ENCODE peak calls at places on chromosomes 11 and 22, in nine cellular contexts. V is hepatocyte, G is PC-3, M is HCT116, C is neural progenitor cell, L is GM23338, D is MM.1S, E is GM23248, H is SK-N-SH. B is an unnamed sample.

GRCh38 chr11:71979582-71979981 is 19.1 kb upstream of the IL18BP start:
- DNase-seq in V (no peak), G (no peak), M (no peak), C (no peak), L (no peak), D (no peak), E (no peak), H (no peak), B (no peak)

GRCh38 chr11:67409781-67410368 is 5.6 kb upstream of the CARNS1 start:
- DNase-seq in V (no peak), G (peak; percentile 53), M (peak; percentile 33), C (peak; percentile 67), L (peak; percentile 94), D (peak; percentile 25), E (no peak), H (no peak), B (peak; percentile 82)

GRCh38 chr11:22808559-22809197 is 20.9 kb downstream of the SVIP start:
- DNase-seq in V (no peak), G (no peak), M (no peak), C (no peak), L (no peak), D (peak; percentile 22), E (no peak), H (no peak), B (no peak)

GRCh38 chr11:128507936-128508335 is 79.4 kb downstream of the ETS1 start:
- DNase-seq in V (no peak), G (no peak), M (no peak), C (no peak), L (no peak), D (no peak), E (no peak), H (no peak), B (no peak)

GRCh38 chr22:41217553-41218157 is 12.5 kb downstream of the L3MBTL2 start:
- DNase-seq in V (peak; percentile 45), G (no peak), M (no peak), C (peak; percentile 75), L (peak; percentile 59), D (peak; percentile 72), E (peak; percentile 89), H (no peak), B (peak; percentile 48)

GRCh38 chr11:67045314-67045713 is 11.3 kb upstream of the RHOD start:
- DNase-seq in V (no peak), G (peak; percentile 90), M (peak; percentile 64), C (no peak), L (no peak), D (no peak), E (peak; percentile 95), H (no peak), B (no peak)

GRCh38 chr11:6703247-6704063 is 20.3 kb upstream of the MRPL17 start:
- DNase-seq in V (peak; percentile 76), G (peak; percentile 76), M (peak; percentile 24), C (peak; percentile 67), L (peak; percentile 78), D (peak; percentile 29), E (peak; percentile 88), H (peak; percentile 45), B (peak; percentile 42)

GRCh38 chr11:66172146-66172545 is 96.3 kb upstream of the RAB1B start:
- DNase-seq in V (peak; percentile 31), G (no peak), M (peak; percentile 35), C (no peak), L (no peak), D (no peak), E (peak; percentile 82), H (no peak), B (no peak)

GRCh38 chr11:101582242-101583052 is 1.4 kb downstream of the TRPC6 start:
- DNase-seq in V (peak; percentile 8), G (no peak), M (no peak), C (peak; percentile 40), L (peak; percentile 25), D (no peak), E (peak; percentile 29), H (peak; percentile 19), B (no peak)

GRCh38 chr22:28183078-28183870 is 264.2 kb upstream of the PITPNB start:
- DNase-seq in V (no peak), G (no peak), M (no peak), C (no peak), L (no peak), D (no peak), E (peak; percentile 19), H (no peak), B (no peak)

GRCh38 chr11:14148653-14149273 is 186.2 kb downstream of the SPON1 start:
- DNase-seq in V (peak; percentile 68), G (peak; percentile 72), M (peak; percentile 29), C (peak; percentile 30), L (peak; percentile 30), D (peak; percentile 43), E (peak; percentile 67), H (no peak), B (peak; percentile 76)

GRCh38 chr11:71178076-71178475 is 74.3 kb downstream of the SHANK2 start:
- DNase-seq in V (no peak), G (peak; percentile 11), M (no peak), C (no peak), L (no peak), D (no peak), E (no peak), H (no peak), B (no peak)

GRCh38 chr11:2271077-2271326 is 614 bp upstream of the ASCL2 start:
- DNase-seq in V (peak; percentile 39), G (no peak), M (no peak), C (peak; percentile 30), L (peak; percentile 53), D (no peak), E (no peak), H (no peak), B (no peak)

GRCh38 chr11:77883775-77884174 is 62.8 kb downstream of the AAMDC start:
- DNase-seq in V (no peak), G (no peak), M (no peak), C (no peak), L (no peak), D (no peak), E (peak; percentile 31), H (no peak), B (no peak)

DNA sequence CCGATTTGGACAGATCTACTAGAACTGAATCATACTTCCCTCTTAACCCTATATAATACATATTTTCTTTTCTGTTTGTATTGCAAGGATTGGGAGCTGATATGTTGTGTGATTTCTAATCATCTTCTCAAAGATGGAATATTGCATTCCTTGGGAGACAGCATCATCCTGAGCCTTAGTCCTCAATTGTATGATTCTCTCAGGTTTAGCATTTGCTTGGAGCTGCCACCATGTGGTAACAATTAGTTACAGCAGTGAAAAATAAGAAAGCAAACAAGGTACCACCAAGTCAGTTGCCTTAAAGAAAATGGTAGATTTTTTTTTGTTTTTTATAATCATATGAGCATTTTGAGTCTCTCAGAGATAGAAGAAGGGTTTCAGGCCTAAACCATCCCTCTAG is 11.9 kb downstream of the SNX19 start:
- DNase-seq in V (no peak), G (peak; percentile 45), M (no peak), C (peak; percentile 16), L (peak; percentile 39), D (peak; percentile 20), E (peak; percentile 45), H (peak; percentile 14), B (no peak)
- H3K36me3 ChIP-seq in V (peaks cover 4% of the 10 kb centered on the region), G (peaks cover 73% of the 10 kb centered on the region), M (peaks cover 47% of the 10 kb centered on the region), C (no peaks in the 10 kb centered on the region), L (peaks cover 13% of the 10 kb centered on the region), D (peaks cover 11% of the 10 kb centered on the region), E (peaks cover 78% of the 10 kb centered on the region), H (peaks cover 83% of the 10 kb centered on the region), B (peaks cover 85% of the 10 kb centered on the region)

GRCh38 chr11:117572671-117573070 is 224.3 kb downstream of the DSCAML1 start:
- DNase-seq in V (no peak), G (no peak), M (no peak), C (no peak), L (no peak), D (no peak), E (no peak), H (no peak), B (no peak)
- TF ChIP-seq EZH2phosphoT487 in V (no peak), G (no peak), M (no peak), C (no peak), L (no peak), D (no peak), E (no peak), H (no peak), B (no peak)

GRCh38 chr11:18617688-18618340 is 16.3 kb downstream of the SPTY2D1 start:
- DNase-seq in V (no peak), G (no peak), M (no peak), C (no peak), L (no peak), D (peak; percentile 15), E (peak; percentile 17), H (no peak), B (no peak)
- H3K36me3 ChIP-seq in V (peaks cover 3% of the 10 kb centered on the region), G (peaks cover 18% of the 10 kb centered on the region), M (peaks cover 2% of the 10 kb centered on the region), C (no peaks in the 10 kb centered on the region), L (peaks cover 3% of the 10 kb centered on the region), D (peaks cover 6% of the 10 kb centered on the region), E (peaks cover 10% of the 10 kb centered on the region), H (peaks cover 32% of the 10 kb centered on the region), B (peaks cover 40% of the 10 kb centered on the region)

DNA sequence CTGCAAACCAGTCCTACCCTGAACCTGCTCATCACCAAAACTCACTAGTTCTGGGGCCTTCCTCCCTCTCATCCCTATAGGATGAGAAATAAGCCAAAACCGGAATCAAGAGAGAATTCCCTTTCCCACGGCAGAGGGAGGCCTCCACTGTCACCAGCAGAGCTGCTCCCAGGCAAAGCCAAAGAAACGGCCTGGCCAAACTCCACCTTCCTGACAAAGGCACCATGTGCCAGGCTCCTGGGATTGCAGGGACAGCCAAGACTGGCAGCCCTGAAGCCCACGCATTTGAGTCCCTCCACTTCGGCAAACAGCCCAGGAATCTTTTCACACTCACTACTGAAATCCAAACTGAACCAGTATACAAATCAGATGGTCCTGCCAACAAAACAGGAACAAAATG is 6.2 kb downstream of the SMCO4 start:
- DNase-seq in V (no peak), G (no peak), M (no peak), C (no peak), L (peak; percentile 19), D (no peak), E (peak; percentile 11), H (no peak), B (no peak)
- TF ChIP-seq EZH2phosphoT487 in V (no peak), G (no peak), M (no peak), C (no peak), L (no peak), D (no peak), E (no peak), H (no peak), B (no peak)

B was measured in OCI-LY7.